ENCODE peak calls at places on chromosomes 12 and 14, in four cellular contexts. H is effector memory CD4-positive, alpha-beta T cell; X is right atrium auricular region; E is brain microvascular endothelial cell. O is an unnamed sample.

GRCh38 chr12:27048822-27049752 is 26.7 kb downstream of the MED21 start:
- DNase-seq in H (no peak), E (peak), X (no peak), O (no peak)

GRCh38 chr12:54684636-54685630 is 36.8 kb upstream of the DCD start:
- DNase-seq in H (no peak), X (no peak), E (no peak), O (no peak)

GRCh38 chr14:65361920-65362319 is 50.6 kb upstream of the FUT8 start:
- DNase-seq in X (peak), E (peak), H (no peak), O (no peak)

GRCh38 chr14:58501214-58501816 is 73.8 kb downstream of the KIAA0586 start:
- DNase-seq in X (no peak), H (no peak), E (peak), O (no peak)

GRCh38 chr14:104596451-104596918 is 8.1 kb downstream of the TMEM179 start:
- DNase-seq in X (no peak), E (no peak), H (no peak), O (no peak)

GRCh38 chr14:100405752-100406455 is 82.8 kb downstream of the SLC25A47 start:
- DNase-seq in E (no peak), X (no peak), H (no peak), O (no peak)

GRCh38 chr12:129903956-129904769 is at the start of gene TMEM132D:
- DNase-seq in X (no peak), H (no peak), E (no peak), O (no peak)

GRCh38 chr12:1907652-1908611 is 10.5 kb downstream of the CACNA2D4 start:
- DNase-seq in H (no peak), E (no peak), X (peak), O (no peak)

GRCh38 chr12:16012086-16012485 is 101.0 kb downstream of the DERA start:
- DNase-seq in H (no peak), E (peak), X (peak), O (no peak)

GRCh38 chr12:124217508-124217981 is 77.3 kb upstream of the RFLNA start:
- DNase-seq in H (no peak), X (no peak), E (peak), O (peak)

GRCh38 chr14:22814945-22815713 is at the start of gene SLC7A7:
- DNase-seq in H (no peak), E (no peak), X (no peak), O (no peak)

GRCh38 chr12:25395227-25395626 is 144.5 kb upstream of the KRAS start:
- DNase-seq in H (no peak), E (no peak), X (no peak), O (no peak)

GRCh38 chr14:104223101-104223809 is 84.9 kb downstream of the KIF26A start:
- DNase-seq in H (no peak), X (no peak), E (no peak), O (no peak)

GRCh38 chr14:104975481-104976197 is 2.5 kb downstream of the AHNAK2 start:
- DNase-seq in X (no peak), E (no peak), H (no peak), O (no peak)

GRCh38 chr12:119457251-119457650 is 122.7 kb downstream of the CCDC60 start:
- DNase-seq in X (no peak), H (no peak), E (no peak), O (no peak)

GRCh38 chr12:100234591-100235304 is 32.1 kb downstream of the DEPDC4 start:
- DNase-seq in H (no peak), E (peak), X (no peak), O (no peak)

GRCh38 chr12:129615001-129615400 is 288.8 kb downstream of the TMEM132D start:
- DNase-seq in X (no peak), H (no peak), E (peak), O (no peak)

GRCh38 chr14:104284636-104285482 is 146.5 kb downstream of the KIF26A start:
- DNase-seq in E (no peak), X (no peak), H (no peak), O (no peak)

GRCh38 chr12:109885616-109886015 is 5.3 kb upstream of the GLTP start:
- DNase-seq in E (no peak), X (no peak), H (no peak), O (no peak)

GRCh38 chr12:39605501-39605900 is 14.1 kb downstream of the ABCD2 start:
- DNase-seq in E (peak), H (no peak), X (no peak), O (no peak)

GRCh38 chr12:56574210-56574609 is 52.6 kb downstream of the RBMS2 start:
- DNase-seq in X (no peak), E (peak), H (no peak), O (no peak)

GRCh38 chr12:52074006-52074405 is 4.2 kb downstream of the ATG101 start:
- DNase-seq in X (no peak), H (no peak), E (peak), O (no peak)

GRCh38 chr12:122917508-122918227 is 21.7 kb upstream of the VPS37B start:
- DNase-seq in E (peak), H (no peak), X (peak), O (no peak)

GRCh38 chr14:51845811-51846210 is 14.6 kb upstream of the GNG2 start:
- DNase-seq in X (no peak), E (no peak), H (no peak), O (no peak)

GRCh38 chr12:40241741-40242140 is 16.9 kb downstream of the LRRK2 start:
- DNase-seq in X (no peak), H (no peak), E (no peak), O (no peak)

GRCh38 chr12:41795910-41796309 is 348.8 kb downstream of the GXYLT1 start:
- DNase-seq in E (no peak), H (no peak), X (no peak), O (no peak)

GRCh38 chr12:131950182-131950913 is 606 bp downstream of the EP400 start:
- DNase-seq in E (no peak), X (peak), H (no peak), O (no peak)

GRCh38 chr12:26028953-26029740 is 70.7 kb downstream of the RASSF8 start:
- DNase-seq in H (no peak), E (peak), X (no peak), O (no peak)

GRCh38 chr12:3077572-3078081 is 448 bp downstream of the TSPAN9 start:
- DNase-seq in X (no peak), E (no peak), H (no peak), O (no peak)

GRCh38 chr12:69442894-69443293 is 27.3 kb upstream of the FRS2 start:
- DNase-seq in E (peak), X (no peak), H (no peak), O (no peak)

GRCh38 chr12:94575645-94576393 is 74.5 kb downstream of the TMCC3 start:
- DNase-seq in E (no peak), X (no peak), H (no peak), O (no peak)

GRCh38 chr14:90621205-90621600 is 195.0 kb downstream of the TTC7B start:
- DNase-seq in E (no peak), X (no peak), H (no peak), O (no peak)

GRCh38 chr14:68977741-68978549 is 1.2 kb downstream of the ACTN1 start:
- DNase-seq in E (peak), H (no peak), X (no peak), O (no peak)

GRCh38 chr12:128077917-128078298 is 189.1 kb upstream of the TMEM132C start:
- DNase-seq in X (no peak), E (no peak), H (no peak), O (no peak)

GRCh38 chr12:84329933-84330332 is 582.7 kb downstream of the SLC6A15 start:
- DNase-seq in H (no peak), E (peak), X (no peak), O (no peak)

GRCh38 chr12:112125250-112125999 is at the start of gene TRAFD1:
- DNase-seq in X (peak), H (peak), E (peak), O (peak)

GRCh38 chr14:20455355-20456300 is 602 bp downstream of the APEX1 start:
- DNase-seq in E (peak), X (peak), H (no peak), O (peak)

GRCh38 chr12:106248849-106249371 is 1.1 kb upstream of the CKAP4 start:
- DNase-seq in E (peak), H (no peak), X (peak), O (no peak)

GRCh38 chr14:80605536-80605935 is 336.0 kb downstream of the CEP128 start:
- DNase-seq in H (no peak), E (no peak), X (no peak), O (no peak)

GRCh38 chr14:80608563-80608962 is 333.0 kb downstream of the CEP128 start:
- DNase-seq in H (no peak), X (no peak), E (no peak), O (no peak)

GRCh38 chr14:80609055-80609454 is 332.5 kb downstream of the CEP128 start:
- DNase-seq in E (no peak), H (no peak), X (no peak), O (no peak)

GRCh38 chr14:80606347-80606772 is 335.2 kb downstream of the CEP128 start:
- DNase-seq in E (no peak), X (no peak), H (no peak), O (no peak)

GRCh38 chr14:80607430-80608200 is 333.9 kb downstream of the CEP128 start:
- DNase-seq in H (no peak), E (no peak), X (no peak), O (no peak)
- H3K27ac ChIP-seq in H (no peak), E (no peak), X (no peak), O (no peak)

DNA sequence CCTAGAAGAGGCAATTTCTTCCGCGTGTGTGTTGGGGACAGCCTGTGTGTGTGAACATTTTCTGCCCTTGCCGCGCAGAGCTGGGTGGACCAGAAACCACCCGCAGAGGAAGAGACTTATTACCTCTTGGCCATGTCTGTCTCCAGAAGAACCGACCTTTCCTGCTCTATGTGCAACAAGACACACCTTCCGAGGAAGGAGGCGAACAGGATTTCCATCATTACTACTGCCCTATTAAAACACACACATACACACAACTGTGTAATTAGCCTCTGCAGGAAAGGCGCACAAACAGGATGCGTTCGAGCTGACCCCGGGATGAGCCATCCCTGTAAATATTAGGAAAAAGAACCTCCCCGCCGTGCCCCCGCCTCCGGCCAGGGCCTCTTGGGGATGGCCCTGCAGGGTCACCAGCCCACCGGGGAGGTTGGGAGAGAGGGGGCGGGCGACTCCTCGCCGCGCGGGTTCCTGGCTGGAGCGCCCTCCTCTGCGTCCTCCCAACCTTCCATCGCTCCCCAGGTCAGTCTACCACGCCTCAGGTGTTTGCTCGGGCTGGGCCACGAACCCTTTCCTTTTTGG is 484 bp upstream of the PRKCH start:
- DNase-seq in X (no peak), E (no peak), H (no peak), O (no peak)
- H3K27ac ChIP-seq in X (peak), E (no peak), H (peak), O (peak)

DNA sequence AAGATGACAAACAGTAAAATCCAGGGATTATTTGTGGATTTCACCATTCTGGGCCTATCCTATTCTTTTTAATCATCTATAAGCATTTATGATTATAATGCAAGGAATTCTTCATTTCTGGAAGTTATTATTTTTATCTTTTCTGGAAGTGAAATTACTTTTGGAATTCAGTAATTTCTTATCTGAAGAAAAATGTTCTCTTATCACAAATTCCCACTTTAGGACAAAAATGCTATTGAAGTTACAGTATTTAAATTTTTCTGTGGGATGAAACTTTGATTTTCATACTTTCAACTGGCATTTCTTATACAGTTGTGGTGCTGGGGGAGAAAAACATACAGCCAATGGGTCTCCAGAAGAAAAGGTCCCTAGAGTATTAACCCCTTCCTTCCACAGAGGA is 96.0 kb downstream of the CAND1 start:
- DNase-seq in H (no peak), X (no peak), E (no peak), O (no peak)
- H3K27ac ChIP-seq in H (no peak), X (no peak), E (no peak), O (no peak)

DNA sequence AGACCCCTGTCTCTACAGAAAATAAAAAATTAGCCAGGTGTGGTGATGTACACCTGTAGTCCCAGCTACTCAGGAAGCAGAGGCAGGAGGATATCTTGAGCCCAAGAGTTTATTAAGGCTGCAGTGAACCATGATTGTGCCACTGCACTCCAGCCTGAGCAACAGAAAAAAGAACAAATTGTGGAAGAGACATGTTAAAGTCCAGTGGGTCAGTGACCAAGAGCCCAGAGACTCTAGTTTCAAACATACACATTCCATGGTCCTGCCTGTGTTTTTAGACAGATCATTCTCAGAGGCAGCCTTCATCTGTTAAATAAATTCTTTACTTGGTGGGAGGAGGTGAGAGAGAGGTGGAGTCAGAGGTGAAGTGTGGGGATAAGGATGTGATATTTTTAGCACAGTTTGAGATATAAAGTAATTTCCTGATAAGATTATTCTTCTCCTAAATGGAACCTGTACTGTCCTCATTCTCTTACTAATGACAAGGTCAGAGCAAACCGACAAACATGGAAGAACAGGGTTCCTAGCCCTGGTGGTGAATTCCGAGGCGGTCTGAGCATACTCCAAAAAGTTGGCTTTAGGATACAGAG is 48.7 kb downstream of the RASSF3 start:
- DNase-seq in X (no peak), E (no peak), H (no peak), O (no peak)
- H3K27ac ChIP-seq in X (peak), E (no peak), H (peak), O (no peak)

GRCh38 chr14:102697125-102697900 is 79.9 kb upstream of the TRAF3 start:
- DNase-seq in E (no peak), X (no peak), H (no peak), O (no peak)

GRCh38 chr14:102694530-102695171 is 82.6 kb upstream of the TRAF3 start:
- DNase-seq in E (peak), X (peak), H (no peak), O (peak)

GRCh38 chr14:102695172-102695569 is 82.1 kb upstream of the TRAF3 start:
- DNase-seq in E (no peak), H (no peak), X (no peak), O (no peak)

GRCh38 chr14:102696332-102696731 is 80.9 kb upstream of the TRAF3 start:
- DNase-seq in E (no peak), H (no peak), X (no peak), O (no peak)

DNA sequence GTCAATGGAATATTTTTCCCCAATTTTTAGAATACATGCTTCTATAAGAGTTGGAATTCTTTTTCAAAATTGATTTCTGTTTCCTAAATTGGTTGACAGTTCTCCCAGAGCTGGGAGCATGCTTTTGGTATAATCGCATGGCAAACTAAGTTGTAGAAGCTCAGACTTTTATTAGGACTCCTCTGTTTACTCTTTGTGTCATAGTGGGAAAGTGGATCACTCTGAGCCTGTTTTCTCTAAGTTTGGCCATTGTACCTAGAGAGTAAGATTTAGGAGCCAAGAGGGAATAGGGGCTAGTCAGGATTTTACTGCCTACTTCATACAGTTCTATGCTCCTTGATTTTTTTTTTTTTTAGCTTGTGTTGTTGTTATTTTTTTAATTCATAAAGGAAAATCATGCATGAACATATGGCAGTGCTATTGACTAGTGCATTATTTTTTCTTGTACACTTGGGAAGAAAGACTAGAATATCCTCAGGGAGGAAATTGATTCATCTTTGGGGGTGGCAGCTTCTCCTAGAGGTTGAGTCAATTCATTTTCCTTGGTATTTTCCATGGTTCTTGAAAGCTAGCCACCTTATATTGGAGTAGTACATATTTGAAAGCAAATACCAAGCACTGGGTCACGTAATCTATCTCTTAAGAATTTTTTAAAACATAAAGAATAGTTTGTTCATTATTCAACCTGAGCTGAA is 77.7 kb upstream of the TRAF3 start:
- DNase-seq in X (no peak), H (no peak), E (no peak), O (no peak)
- H3K27ac ChIP-seq in X (no peak), H (no peak), E (no peak), O (no peak)

GRCh38 chr12:104859144-104859543 is 98.9 kb downstream of the SLC41A2 start:
- DNase-seq in H (no peak), X (no peak), E (no peak), O (no peak)
- H3K27ac ChIP-seq in H (no peak), X (no peak), E (no peak), O (no peak)

GRCh38 chr14:27371209-27371608 is 773.4 kb upstream of the NOVA1 start:
- DNase-seq in X (no peak), E (no peak), H (no peak), O (no peak)

GRCh38 chr14:27371868-27372267 is 774.0 kb upstream of the NOVA1 start:
- DNase-seq in H (no peak), E (no peak), X (no peak), O (no peak)

GRCh38 chr14:27370775-27371174 is 772.9 kb upstream of the NOVA1 start:
- DNase-seq in X (no peak), H (no peak), E (no peak), O (no peak)

GRCh38 chr14:27366596-27366995 is 768.8 kb upstream of the NOVA1 start:
- DNase-seq in X (no peak), E (no peak), H (no peak), O (no peak)

GRCh38 chr14:27367345-27367744 is 769.5 kb upstream of the NOVA1 start:
- DNase-seq in H (no peak), E (no peak), X (no peak), O (no peak)
- H3K27ac ChIP-seq in H (no peak), E (no peak), X (no peak), O (no peak)

GRCh38 chr14:77092676-77093075 is 5.4 kb upstream of the CIPC start:
- DNase-seq in X (no peak), H (no peak), E (no peak), O (no peak)
- H3K27ac ChIP-seq in X (no peak), H (no peak), E (no peak), O (no peak)